ENCODE peak calls at places on chromosomes 4 and X, in nine cellular contexts. X is NCI-H2171; E is GM20000; G is IMR-90; C is posterior cingulate gyrus; Q is activated CD4-positive, alpha-beta T cell treated with anti-CD3 and anti-CD28 coated beads, Interleukin-2, amount 10 ng/mL, durations not matched to agents 7 days and 5 days; W is ecto neural progenitor cell; O is A172; D is LHCN-M2. Z is an unnamed sample.

GRCh38 chrX:2984342-2984741 is 22.0 kb upstream of the ARSH start:
- DNase-seq in X (no peak), E (no peak), G (no peak), C (no peak), Q (no peak), W (no peak), O (no peak), D (no peak), Z (no peak)

GRCh38 chr4:62706423-62706822 is 1506.3 kb downstream of the ADGRL3 start:
- DNase-seq in X (no peak), E (no peak), G (no peak), C (no peak), Q (no peak), W (no peak), O (no peak), D (no peak), Z (no peak)

GRCh38 chr4:78922207-78922606 is 17.0 kb downstream of the PAQR3 start:
- DNase-seq in X (no peak), E (no peak), G (peak; percentile 83), C (no peak), Q (no peak), W (no peak), O (no peak), D (peak; percentile 82), Z (peak; percentile 53)

GRCh38 chr4:21454831-21455230 is 493.7 kb downstream of the KCNIP4 start:
- DNase-seq in X (no peak), E (no peak), G (no peak), C (no peak), Q (no peak), W (no peak), O (no peak), D (no peak), Z (no peak)

GRCh38 chrX:10615931-10616780 is 4.2 kb downstream of the MID1 start:
- DNase-seq in X (no peak), E (peak; percentile 35), G (peak; percentile 58), C (peak; percentile 25), Q (no peak), W (peak; percentile 49), O (peak; percentile 62), D (peak; percentile 51), Z (no peak)

GRCh38 chr4:128844931-128845330 is 35.4 kb downstream of the JADE1 start:
- DNase-seq in X (no peak), E (no peak), G (no peak), C (no peak), Q (no peak), W (no peak), O (no peak), D (no peak), Z (no peak)

GRCh38 chr4:111792592-111792991 is 352.7 kb upstream of the FAM241A start:
- DNase-seq in X (no peak), E (no peak), G (no peak), C (no peak), Q (no peak), W (no peak), O (no peak), D (no peak), Z (no peak)

GRCh38 chr4:153661215-153661822 is 22.8 kb upstream of the TLR2 start:
- DNase-seq in X (no peak), E (no peak), G (no peak), C (no peak), Q (no peak), W (no peak), O (no peak), D (peak; percentile 34), Z (peak; percentile 15)

GRCh38 chr4:85815796-85816459 is 341.0 kb downstream of the ARHGAP24 start:
- DNase-seq in X (no peak), E (no peak), G (no peak), C (no peak), Q (no peak), W (no peak), O (peak; percentile 6), D (no peak), Z (peak; percentile 6)

GRCh38 chrX:55011294-55011693 is 11.1 kb downstream of the APEX2 start:
- DNase-seq in X (no peak), E (no peak), G (peak; percentile 4), C (no peak), Q (no peak), W (no peak), O (no peak), D (no peak), Z (no peak)

GRCh38 chr4:139188648-139189416 is 11.8 kb upstream of the ELF2 start:
- DNase-seq in X (no peak), E (no peak), G (no peak), C (no peak), Q (no peak), W (no peak), O (no peak), D (no peak), Z (peak; percentile 24)

GRCh38 chr4:165175879-165176278 is 31.5 kb upstream of the KLHL2 start:
- DNase-seq in X (no peak), E (no peak), G (no peak), C (no peak), Q (no peak), W (no peak), O (no peak), D (no peak), Z (no peak)

GRCh38 chrX:118153270-118153669 is 36.7 kb upstream of the KLHL13 start:
- DNase-seq in X (no peak), E (no peak), G (no peak), C (no peak), Q (no peak), W (no peak), O (no peak), D (no peak), Z (no peak)

GRCh38 chr4:165378763-165379631 is at the start of gene CPE:
- DNase-seq in X (peak; percentile 65), E (peak; percentile 69), G (peak; percentile 44), C (peak; percentile 90), Q (peak; percentile 47), W (peak; percentile 88), O (peak; percentile 43), D (peak; percentile 59), Z (peak; percentile 78)

GRCh38 chr4:13816472-13816871 is 188.9 kb upstream of the BOD1L1 start:
- DNase-seq in X (no peak), E (no peak), G (no peak), C (no peak), Q (no peak), W (no peak), O (no peak), D (no peak), Z (no peak)

GRCh38 chrX:78199851-78200250 is 60.4 kb upstream of the TAF9B start:
- DNase-seq in X (no peak), E (peak; percentile 12), G (peak; percentile 8), C (no peak), Q (no peak), W (no peak), O (peak; percentile 13), D (no peak), Z (peak; percentile 13)

GRCh38 chr4:26807330-26807729 is 53.3 kb upstream of the STIM2 start:
- DNase-seq in X (no peak), E (peak; percentile 22), G (no peak), C (no peak), Q (no peak), W (no peak), O (no peak), D (peak; percentile 71), Z (no peak)

GRCh38 chr4:14345356-14345775 is 656.9 kb upstream of the CPEB2 start:
- DNase-seq in X (no peak), E (no peak), G (peak; percentile 66), C (no peak), Q (no peak), W (no peak), O (peak; percentile 63), D (peak; percentile 82), Z (peak; percentile 82)

GRCh38 chr4:71095141-71095939 is 101.9 kb downstream of the DCK start:
- DNase-seq in X (no peak), E (no peak), G (no peak), C (no peak), Q (no peak), W (no peak), O (no peak), D (no peak), Z (no peak)

GRCh38 chr4:139734201-139734874 is 68.7 kb downstream of the MGST2 start:
- DNase-seq in X (no peak), E (no peak), G (peak; percentile 65), C (no peak), Q (no peak), W (no peak), O (no peak), D (no peak), Z (no peak)

GRCh38 chr4:176849076-176849475 is 56.4 kb upstream of the VEGFC start:
- DNase-seq in X (no peak), E (no peak), G (no peak), C (no peak), Q (no peak), W (no peak), O (no peak), D (no peak), Z (no peak)

GRCh38 chrX:69562904-69563568 is 52.9 kb upstream of the EDA start:
- DNase-seq in X (no peak), E (no peak), G (no peak), C (no peak), Q (no peak), W (no peak), O (no peak), D (no peak), Z (no peak)

GRCh38 chrX:72097081-72097480 is 34.6 kb downstream of the RTL5 start:
- DNase-seq in X (no peak), E (no peak), G (no peak), C (no peak), Q (no peak), W (no peak), O (no peak), D (no peak), Z (no peak)

GRCh38 chrX:6777211-6778002 is 242.5 kb upstream of the VCX3A start:
- DNase-seq in X (no peak), E (no peak), G (no peak), C (no peak), Q (no peak), W (no peak), O (no peak), D (no peak), Z (no peak)

GRCh38 chr4:88719381-88719780 is 21.8 kb upstream of the NAP1L5 start:
- DNase-seq in X (no peak), E (no peak), G (no peak), C (no peak), Q (no peak), W (no peak), O (no peak), D (no peak), Z (no peak)

GRCh38 chr4:139892973-139893736 is 227.5 kb downstream of the MGST2 start:
- DNase-seq in X (no peak), E (no peak), G (no peak), C (no peak), Q (no peak), W (no peak), O (no peak), D (no peak), Z (peak; percentile 15)

GRCh38 chrX:155022587-155022986 is at the start of gene F8:
- DNase-seq in X (no peak), E (no peak), G (no peak), C (no peak), Q (no peak), W (no peak), O (no peak), D (no peak), Z (no peak)

GRCh38 chrX:42246814-42247213 is 323.5 kb upstream of the CASK start:
- DNase-seq in X (no peak), E (no peak), G (no peak), C (no peak), Q (no peak), W (no peak), O (no peak), D (no peak), Z (peak; percentile 0)

GRCh38 chrX:24961809-24962208 is 54.0 kb downstream of the ARX start:
- DNase-seq in X (no peak), E (no peak), G (no peak), C (no peak), Q (no peak), W (no peak), O (no peak), D (no peak), Z (no peak)

GRCh38 chr4:157978680-157979361 is 194.0 kb downstream of the GASK1B start:
- DNase-seq in X (peak; percentile 60), E (peak; percentile 46), G (peak; percentile 64), C (peak; percentile 60), Q (peak; percentile 19), W (peak; percentile 60), O (peak; percentile 61), D (peak; percentile 62), Z (peak; percentile 70)